ENCODE peak calls at places on chromosomes 1 and 21, in seven cellular contexts. Z, B, I, R, N, H and D are unnamed samples.

GRCh38 chr1:89351622-89352311 is 12.1 kb upstream of the GBP6 start:
- DNase-seq in Z (no peak), B (no peak), I (no peak), R (no peak), N (no peak), H (no peak), D (no peak)

GRCh38 chr1:22702671-22703070 is 8.0 kb upstream of the EPHB2 start:
- DNase-seq in Z (no peak), B (no peak), I (no peak), R (no peak), N (no peak), H (no peak), D (no peak)

GRCh38 chr1:204260601-204261197 is 46.9 kb upstream of the GOLT1A start:
- DNase-seq in Z (no peak), B (no peak), I (no peak), R (no peak), N (no peak), H (no peak), D (no peak)

GRCh38 chr1:109933856-109934711 is 23.4 kb downstream of the CSF1 start:
- DNase-seq in Z (no peak), B (no peak), I (peak; percentile 49), R (no peak), N (no peak), H (peak; percentile 55), D (no peak)

GRCh38 chr1:22470227-22470626 is 18.6 kb downstream of the ZBTB40 start:
- DNase-seq in Z (no peak), B (peak; percentile 20), I (no peak), R (no peak), N (no peak), H (no peak), D (no peak)

GRCh38 chr21:37322084-37322483 is 44.5 kb upstream of the DYRK1A start:
- DNase-seq in Z (no peak), B (no peak), I (no peak), R (no peak), N (no peak), H (no peak), D (no peak)

GRCh38 chr1:184945678-184946412 is 28.5 kb downstream of the NIBAN1 start:
- DNase-seq in Z (no peak), B (no peak), I (no peak), R (no peak), N (peak; percentile 31), H (no peak), D (no peak)

GRCh38 chr1:181251001-181251712 is 162.7 kb downstream of the IER5 start:
- DNase-seq in Z (peak; percentile 67), B (no peak), I (no peak), R (no peak), N (no peak), H (no peak), D (no peak)

GRCh38 chr1:243848165-243849088 is 1.6 kb downstream of the AKT3 start:
- DNase-seq in Z (no peak), B (no peak), I (no peak), R (no peak), N (no peak), H (no peak), D (no peak)

GRCh38 chr1:221715321-221716169 is 26.3 kb downstream of the DUSP10 start:
- DNase-seq in Z (no peak), B (no peak), I (no peak), R (peak; percentile 87), N (no peak), H (peak; percentile 79), D (no peak)

GRCh38 chr1:203202431-203203245 is 16.1 kb upstream of the CHI3L1 start:
- DNase-seq in Z (no peak), B (no peak), I (no peak), R (no peak), N (no peak), H (no peak), D (no peak)

GRCh38 chr1:162627662-162628296 is 4.5 kb upstream of the DDR2 start:
- DNase-seq in Z (peak; percentile 44), B (no peak), I (peak; percentile 47), R (no peak), N (no peak), H (peak; percentile 43), D (peak; percentile 66)

GRCh38 chr1:221303623-221304022 is 424.4 kb downstream of the HLX start:
- DNase-seq in Z (no peak), B (no peak), I (no peak), R (no peak), N (no peak), H (no peak), D (no peak)

GRCh38 chr1:22750671-22751016 is 40.0 kb downstream of the EPHB2 start:
- DNase-seq in Z (no peak), B (no peak), I (no peak), R (no peak), N (no peak), H (no peak), D (peak; percentile 58)

GRCh38 chr1:56715161-56715560 is 70.0 kb downstream of the PRKAA2 start:
- DNase-seq in Z (no peak), B (no peak), I (no peak), R (no peak), N (no peak), H (no peak), D (no peak)

GRCh38 chr21:41640756-41641509 is 125.9 kb downstream of the RIPK4 start:
- DNase-seq in Z (no peak), B (no peak), I (no peak), R (no peak), N (no peak), H (no peak), D (no peak)

GRCh38 chr1:208288495-208288894 is 44.3 kb upstream of the PLXNA2 start:
- DNase-seq in Z (no peak), B (no peak), I (no peak), R (no peak), N (no peak), H (no peak), D (no peak)

GRCh38 chr1:91806777-91807700 is 78.9 kb downstream of the TGFBR3 start:
- DNase-seq in Z (no peak), B (no peak), I (no peak), R (no peak), N (no peak), H (peak; percentile 65), D (peak; percentile 65)

DNA sequence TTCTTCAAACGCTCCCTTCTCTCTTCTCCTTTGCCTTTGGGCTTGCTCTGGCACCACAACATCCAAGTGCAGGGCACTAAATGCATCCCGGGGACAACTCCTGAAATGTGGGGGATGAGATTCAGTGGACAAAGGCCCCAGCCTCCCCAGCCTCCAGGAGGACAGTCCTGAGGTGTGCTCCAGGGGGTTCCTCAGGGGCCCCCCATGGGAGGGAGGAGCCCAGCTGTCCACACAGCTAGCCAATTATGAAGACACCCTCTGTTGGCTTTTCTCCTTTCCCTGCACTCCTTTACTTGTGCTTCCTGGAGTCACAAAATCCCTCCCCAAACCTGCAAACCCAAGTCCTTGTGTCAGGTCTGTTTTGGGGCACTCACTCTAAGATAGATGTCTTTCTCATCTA is 735.4 kb downstream of the PTPRU start:
- DNase-seq in Z (no peak), B (no peak), I (no peak), R (no peak), N (no peak), H (no peak), D (no peak)
- TF ChIP-seq JUND in Z (no peak), B (no peak), I (no peak), R (no peak), N (no peak), H (no peak), D (no peak)

DNA sequence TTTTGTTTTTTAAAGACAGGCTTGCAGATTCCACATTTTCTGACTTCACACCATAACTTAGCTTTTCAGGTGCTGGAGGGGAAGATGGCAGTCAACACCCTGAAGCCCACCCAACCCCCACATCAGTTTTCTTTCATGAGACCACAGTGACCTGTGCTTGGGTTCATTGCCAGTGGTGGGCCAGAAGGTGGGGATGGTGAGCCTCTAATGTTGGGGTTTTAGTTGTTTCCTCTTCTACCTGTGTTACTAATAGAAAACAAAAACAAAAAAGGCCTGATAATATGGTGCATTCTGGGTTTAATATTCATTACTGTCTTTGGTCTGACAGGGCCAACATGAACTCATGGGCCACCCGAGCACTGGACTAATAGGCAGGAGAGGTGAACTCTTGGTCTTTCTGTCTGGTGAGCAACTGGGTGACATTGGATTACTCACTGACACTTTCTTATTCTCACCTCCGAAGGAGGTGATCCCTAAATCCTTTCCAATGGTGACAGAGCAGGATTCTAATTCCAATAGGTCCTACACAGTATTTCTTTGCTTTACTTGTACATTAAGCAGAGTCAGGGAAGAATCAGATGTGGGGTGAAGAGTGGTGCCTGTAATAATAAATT is 132.8 kb downstream of the CLIC6 start:
- DNase-seq in Z (no peak), B (peak; percentile 55), I (peak; percentile 40), R (peak; percentile 25), N (no peak), H (no peak), D (no peak)
- TF ChIP-seq JUND in Z (no peak), B (no peak), I (no peak), R (no peak), N (no peak), H (no peak), D (no peak)

GRCh38 chr1:242139437-242139836 is 140.5 kb upstream of the MAP1LC3C start:
- DNase-seq in Z (no peak), B (no peak), I (no peak), R (no peak), N (peak; percentile 13), H (no peak), D (peak; percentile 85)
- TF ChIP-seq JUND in Z (no peak), B (no peak), I (no peak), R (no peak), N (no peak), H (no peak), D (no peak)

GRCh38 chr1:72284084-72284397 is 1.7 kb upstream of the NEGR1 start:
- DNase-seq in Z (no peak), B (no peak), I (no peak), R (no peak), N (no peak), H (no peak), D (no peak)

GRCh38 chr1:72285074-72285425 is 2.7 kb upstream of the NEGR1 start:
- DNase-seq in Z (no peak), B (no peak), I (no peak), R (no peak), N (no peak), H (no peak), D (no peak)

GRCh38 chr1:72282690-72283203 is 408 bp upstream of the NEGR1 start:
- DNase-seq in Z (no peak), B (peak; percentile 79), I (peak; percentile 2), R (no peak), N (no peak), H (peak; percentile 25), D (peak; percentile 86)

GRCh38 chr1:72283204-72284083 is 1.1 kb upstream of the NEGR1 start:
- DNase-seq in Z (no peak), B (peak; percentile 73), I (no peak), R (no peak), N (no peak), H (no peak), D (peak; percentile 10)

DNA sequence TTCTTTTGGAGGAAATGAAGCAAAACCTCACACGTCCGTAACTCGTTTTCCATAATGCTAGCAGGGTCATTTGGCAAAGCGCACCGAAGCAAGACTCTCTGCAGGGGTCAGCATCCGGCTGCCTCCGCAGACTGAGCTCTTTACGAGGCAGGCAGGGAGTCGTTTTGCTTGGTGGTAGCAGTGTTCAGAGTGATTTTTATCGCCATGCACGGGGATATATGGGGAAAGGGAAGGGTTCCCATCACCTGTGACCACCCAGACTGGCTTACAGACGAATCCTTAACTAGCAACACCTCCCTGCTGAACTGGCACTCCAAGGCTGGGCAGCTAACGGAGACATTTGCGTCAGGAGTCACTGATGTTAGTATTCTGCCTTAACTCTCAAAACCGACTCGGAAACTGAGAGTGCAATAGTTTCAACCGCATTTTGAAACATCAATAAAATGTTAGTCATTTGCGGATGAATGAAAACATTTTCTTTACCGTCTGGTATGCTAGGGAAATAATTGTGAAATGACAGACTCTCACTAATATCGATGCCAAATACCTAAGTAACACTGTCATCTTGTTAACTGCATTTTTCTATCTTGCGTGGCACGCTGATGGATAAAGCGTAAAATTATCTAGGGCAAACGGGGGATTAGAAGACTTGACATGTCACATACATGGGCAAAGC is 2.2 kb upstream of the NEGR1 start:
- DNase-seq in Z (no peak), B (peak; percentile 51), I (no peak), R (no peak), N (no peak), H (peak; percentile 13), D (peak; percentile 9)
- TF ChIP-seq JUND in Z (no peak), B (peak; percentile 76), I (no peak), R (no peak), N (no peak), H (no peak), D (no peak)